ENCODE peak calls at places on chromosomes 3 and 15, in four cellular contexts. B is neuronal stem cell, D is H1, T is trophoblast cell. K is an unnamed sample.

GRCh38 chr3:135927170-135927569 is 38.4 kb upstream of the PPP2R3A start:
- DNase-seq in B (no peak), T (peak), D (no peak), K (no peak)

GRCh38 chr3:31699309-31699953 is 166.7 kb downstream of the STT3B start:
- DNase-seq in D (no peak), T (no peak), B (no peak), K (no peak)

GRCh38 chr3:179476215-179476614 is 24.9 kb upstream of the GNB4 start:
- DNase-seq in D (no peak), B (no peak), T (peak), K (no peak)

GRCh38 chr3:127107002-127107401 is 85.9 kb upstream of the PRR23E start:
- DNase-seq in D (no peak), T (no peak), B (no peak), K (no peak)

GRCh38 chr15:72184165-72184811 is 13.3 kb downstream of the GRAMD2A start:
- DNase-seq in T (peak), D (no peak), B (peak), K (peak)

GRCh38 chr3:180402463-180403073 is 199.4 kb upstream of the TTC14 start:
- DNase-seq in D (no peak), T (no peak), B (no peak), K (no peak)

GRCh38 chr15:50916395-50916794 is 7.9 kb downstream of the AP4E1 start:
- DNase-seq in B (no peak), D (no peak), T (no peak), K (no peak)

GRCh38 chr3:160719710-160720109 is 36.3 kb upstream of the PPM1L start:
- DNase-seq in B (no peak), D (no peak), T (no peak), K (no peak)

GRCh38 chr3:116034797-116035196 is 410.5 kb downstream of the LSAMP start:
- DNase-seq in B (no peak), T (peak), D (no peak), K (no peak)

GRCh38 chr3:191624299-191624698 is 163.3 kb downstream of the PYDC2 start:
- DNase-seq in D (no peak), B (no peak), T (no peak), K (no peak)

GRCh38 chr3:8357859-8358258 is 143.8 kb upstream of the LMCD1 start:
- DNase-seq in B (no peak), T (no peak), D (no peak), K (no peak)
- H2BK12ac ChIP-seq in B (no peak), T (no peak), D (no peak), K (no peak)

DNA sequence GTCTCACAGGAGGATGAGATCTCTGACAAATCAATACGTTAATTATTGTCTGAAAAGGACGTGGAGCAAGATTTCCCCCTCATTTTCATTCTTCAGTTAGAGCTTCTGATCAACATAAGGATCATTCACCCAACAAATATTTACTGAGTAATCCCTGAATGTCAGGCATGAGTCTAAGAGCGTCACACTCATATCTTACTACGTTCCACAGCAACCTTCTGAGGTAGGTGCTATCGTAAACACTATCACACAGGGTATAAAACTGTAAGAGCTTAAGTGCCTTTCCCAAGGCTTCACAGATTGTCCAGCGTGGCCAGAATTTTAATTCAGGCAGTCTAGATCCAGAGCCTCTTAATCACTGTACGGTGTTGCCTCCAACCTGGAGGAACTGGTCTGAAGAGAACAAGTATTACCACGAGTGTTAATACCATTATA is 10.6 kb upstream of the TM4SF1 start:
- DNase-seq in T (peak), B (no peak), D (no peak), K (peak)
- H4K8ac ChIP-seq in T (no peak), B (no peak), D (no peak), K (no peak)

GRCh38 chr3:108472011-108472591 is 38.3 kb downstream of the MYH15 start:
- DNase-seq in B (no peak), T (peak), D (no peak), K (peak)
- H3K4me3 ChIP-seq in B (no peak), T (no peak), D (no peak), K (peak)

GRCh38 chr15:41562784-41563198 is 3.8 kb downstream of the TYRO3 start:
- DNase-seq in B (peak), D (no peak), T (no peak), K (no peak)
- H2BK12ac ChIP-seq in B (peak), D (peak), T (peak), K (peak)

GRCh38 chr3:45688882-45689786 is at the start of gene SACM1L:
- DNase-seq in D (peak), B (peak), T (peak), K (peak)
- H4K8ac ChIP-seq in D (peak), B (no peak), T (peak), K (peak)

GRCh38 chr3:48467473-48468267 is 21.1 kb downstream of the ATRIP start:
- DNase-seq in B (no peak), T (no peak), D (no peak), K (no peak)
- H3K4me3 ChIP-seq in B (no peak), T (no peak), D (no peak), K (peak)

DNA sequence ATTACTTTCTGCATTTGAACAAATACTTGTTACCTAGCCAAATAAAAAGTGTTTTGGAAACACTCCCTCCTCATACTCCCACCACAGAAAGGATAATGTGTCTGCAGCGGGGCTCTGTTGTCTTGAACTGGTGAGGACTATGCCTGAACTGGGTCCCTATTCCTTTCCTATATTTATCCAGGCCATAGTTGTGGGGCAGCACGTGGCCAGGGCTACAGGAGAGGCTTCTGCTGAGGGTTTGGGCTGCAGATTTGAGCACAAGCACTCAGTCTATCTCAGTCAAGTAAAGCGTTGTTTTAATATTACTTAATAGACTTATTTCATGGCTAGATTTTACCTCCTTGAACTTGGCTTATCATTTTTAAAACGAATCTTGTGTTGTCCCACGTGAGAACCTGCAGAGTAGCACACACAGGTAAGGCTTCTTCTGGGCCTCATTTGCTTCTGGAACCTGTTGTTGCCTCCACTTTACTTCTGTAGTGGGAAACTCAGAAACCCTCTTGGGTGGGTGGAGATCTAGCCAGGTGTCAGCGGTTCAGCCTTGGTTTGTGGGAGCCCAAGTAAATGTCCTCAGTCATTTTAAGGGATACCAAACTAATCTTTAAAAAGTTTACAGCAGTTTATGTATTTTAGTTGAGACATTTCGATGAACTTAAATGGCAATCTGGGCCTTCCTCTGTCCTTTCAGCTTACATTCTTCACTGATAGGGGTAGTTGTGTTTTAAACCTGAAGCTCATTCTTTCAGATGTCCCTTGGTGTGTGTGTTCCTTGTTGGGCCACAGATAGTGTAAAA is 51.1 kb downstream of the TRIM71 start:
- DNase-seq in T (peak), D (no peak), B (no peak), K (no peak)
- H2BK12ac ChIP-seq in T (peak), D (peak), B (no peak), K (no peak)

GRCh38 chr15:40343512-40343911 is 2.8 kb upstream of the CCDC9B start:
- DNase-seq in B (no peak), T (no peak), D (no peak), K (peak)
- H4K8ac ChIP-seq in B (no peak), T (no peak), D (no peak), K (peak)

DNA sequence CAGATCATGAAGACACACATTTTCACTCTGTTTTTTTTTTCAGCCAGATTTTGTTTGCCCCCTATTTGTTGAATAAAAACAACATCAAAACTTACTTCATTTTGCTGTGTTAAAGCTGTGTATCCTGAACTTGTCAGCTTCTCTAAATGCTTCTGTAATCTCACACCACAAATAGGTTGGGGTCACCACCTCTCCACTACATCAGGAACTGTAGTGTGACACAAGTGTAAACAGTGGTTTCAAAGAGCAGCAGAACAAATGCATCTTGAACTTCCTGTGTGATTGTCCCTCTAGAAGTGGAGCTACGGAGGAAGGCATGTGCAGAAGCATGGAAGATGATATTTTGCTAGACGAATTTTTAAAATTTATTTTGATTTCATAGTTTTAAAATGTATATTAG is 920.6 kb upstream of the NR2F2 start:
- DNase-seq in B (no peak), T (no peak), D (no peak), K (peak)
- H3K4me3 ChIP-seq in B (no peak), T (no peak), D (no peak), K (no peak)

K was measured in mesenchymal stem cell.